ENCODE peak calls at places on chromosome 18, in seven cellular contexts. D is HCT116, I is H1, Z is endothelial cell of umbilical vein, F is breast epithelium, Q is sigmoid colon, K is GM23338. A is an unnamed sample.
A peak's percentile ranks its signal among the peaks of the same experiment; 100 is the strongest.

GRCh38 chr18:44870631-44871502 is 190.2 kb downstream of the SETBP1 start:
- DNase-seq in D (no peak), I (no peak), Q (no peak), Z (no peak), K (no peak), F (no peak), A (peak; percentile 62)

GRCh38 chr18:79413025-79413424 is 17.3 kb downstream of the NFATC1 start:
- DNase-seq in Z (peak; percentile 33), K (no peak), Q (no peak), D (no peak), F (no peak), I (no peak), A (no peak)

GRCh38 chr18:32339062-32339461 is 131.6 kb downstream of the GAREM1 start:
- DNase-seq in F (no peak), K (no peak), I (no peak), Z (no peak), Q (no peak), D (no peak), A (no peak)

GRCh38 chr18:36652503-36652902 is 176.3 kb downstream of the TPGS2 start:
- DNase-seq in I (no peak), K (no peak), Q (no peak), Z (no peak), D (no peak), F (no peak), A (no peak)

GRCh38 chr18:29879763-29880162 is 1162.8 kb downstream of the DSC3 start:
- DNase-seq in F (no peak), Q (no peak), K (peak; percentile 33), I (no peak), D (no peak), Z (no peak), A (no peak)

GRCh38 chr18:6382968-6383367 is 31.7 kb downstream of the L3MBTL4 start:
- DNase-seq in Z (no peak), Q (no peak), F (no peak), D (no peak), K (peak; percentile 54), I (no peak), A (no peak)

GRCh38 chr18:3213231-3214059 is 6.3 kb downstream of the MYOM1 start:
- DNase-seq in Z (peak; percentile 10), I (no peak), Q (no peak), K (no peak), D (no peak), F (no peak), A (no peak)

GRCh38 chr18:63160172-63160995 is 159.2 kb downstream of the BCL2 start:
- DNase-seq in K (no peak), Q (no peak), F (no peak), D (no peak), I (no peak), Z (no peak), A (no peak)

GRCh38 chr18:75164479-75164878 is 44.5 kb downstream of the PTGR3 start:
- DNase-seq in D (no peak), K (no peak), I (no peak), Q (no peak), Z (no peak), F (no peak), A (no peak)

GRCh38 chr18:7926526-7926925 is 359.4 kb downstream of the PTPRM start:
- DNase-seq in I (no peak), F (no peak), K (peak; percentile 74), D (peak; percentile 64), Q (no peak), Z (peak; percentile 51), A (peak; percentile 40)

GRCh38 chr18:28108801-28109200 is 68.1 kb downstream of the CDH2 start:
- DNase-seq in Q (no peak), F (no peak), D (no peak), Z (no peak), K (no peak), I (no peak), A (no peak)

GRCh38 chr18:6543330-6543908 is 128.7 kb upstream of the L3MBTL4 start:
- DNase-seq in Z (peak; percentile 60), I (no peak), K (peak; percentile 64), F (no peak), D (no peak), Q (no peak), A (no peak)

GRCh38 chr18:55096261-55097026 is 137.2 kb upstream of the CCDC68 start:
- DNase-seq in Q (no peak), K (peak; percentile 69), D (peak; percentile 32), Z (peak; percentile 64), F (no peak), I (no peak), A (no peak)

GRCh38 chr18:78906066-78906465 is 73.6 kb upstream of the SALL3 start:
- DNase-seq in D (no peak), Q (no peak), K (no peak), F (no peak), Z (no peak), I (peak; percentile 30), A (no peak)

GRCh38 chr18:62420513-62421209 is 95.6 kb downstream of the TNFRSF11A start:
- DNase-seq in D (no peak), Z (peak; percentile 92), Q (no peak), K (no peak), I (no peak), F (no peak), A (peak; percentile 36)

GRCh38 chr18:7789853-7790552 is 222.9 kb downstream of the PTPRM start:
- DNase-seq in D (peak; percentile 29), K (peak; percentile 92), I (no peak), F (no peak), Z (peak; percentile 59), Q (no peak), A (peak; percentile 33)

GRCh38 chr18:61597321-61597720 is 264.1 kb downstream of the CDH20 start:
- DNase-seq in F (no peak), I (no peak), Z (no peak), D (no peak), Q (no peak), K (no peak), A (no peak)

GRCh38 chr18:42839408-42839807 is 276.1 kb downstream of the RIT2 start:
- DNase-seq in I (no peak), F (no peak), Z (no peak), K (no peak), Q (no peak), D (no peak), A (no peak)

DNA sequence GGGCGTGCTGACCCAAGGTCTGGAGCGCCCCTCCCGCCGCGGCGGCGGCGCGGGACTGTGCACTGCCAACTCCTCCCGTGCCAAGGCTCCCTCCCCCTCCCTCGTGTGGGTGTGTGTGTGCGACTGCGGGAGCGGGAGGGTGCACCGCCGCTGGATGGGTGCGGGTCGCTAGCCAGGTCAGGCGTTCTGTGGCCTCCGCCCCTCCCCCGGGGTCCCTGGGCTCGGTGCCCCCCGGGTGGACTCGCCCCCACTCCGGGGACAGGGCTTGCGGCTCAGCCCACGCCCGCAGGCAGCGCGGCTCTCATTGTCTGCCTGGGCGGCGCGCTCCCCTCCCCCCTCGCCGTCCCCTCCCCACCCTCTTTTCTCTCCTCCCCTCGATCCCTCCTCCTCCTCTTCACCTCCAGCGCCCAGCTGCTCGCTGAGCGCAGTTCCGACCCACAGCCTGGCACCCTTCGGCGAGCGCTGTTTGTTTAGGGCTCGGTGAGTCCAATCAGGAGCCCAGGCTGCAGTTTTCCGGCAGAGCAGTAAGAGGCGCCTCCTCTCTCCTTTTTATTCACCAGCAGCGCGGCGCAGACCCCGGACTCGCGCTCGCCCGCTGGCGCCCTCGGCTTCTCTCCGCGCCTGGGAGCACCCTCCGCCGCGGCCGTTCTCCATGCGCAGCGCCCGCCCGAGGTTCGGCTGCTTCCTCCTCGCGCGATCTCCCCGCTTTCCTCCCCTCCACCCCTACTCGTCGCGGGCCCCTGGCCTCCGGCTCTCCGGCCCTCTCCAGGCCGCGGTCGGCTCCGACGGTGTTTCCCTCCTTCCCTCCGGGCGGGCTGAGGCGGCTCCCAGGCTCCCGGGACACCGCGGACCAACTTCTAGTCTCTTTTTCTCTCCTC is at the start of gene GATA6:
- DNase-seq in Q (peak; percentile 89), I (peak; percentile 87), D (peak; percentile 85), Z (peak; percentile 95), F (no peak), K (peak; percentile 88), A (peak; percentile 95)
- TF ChIP-seq POLR2AphosphoS5 in Q (peak; percentile 53), I (no peak), D (peak; percentile 45), Z (peak; percentile 88), F (peak; percentile 35), K (no peak), A (peak; percentile 94)

GRCh38 chr18:12689256-12689655 is 13.3 kb downstream of the CEP76 start:
- DNase-seq in Z (no peak), Q (no peak), D (no peak), K (no peak), I (no peak), F (no peak), A (no peak)

GRCh38 chr18:12691021-12691420 is 11.5 kb downstream of the CEP76 start:
- DNase-seq in D (no peak), Z (no peak), K (no peak), I (no peak), Q (no peak), F (no peak), A (no peak)

DNA sequence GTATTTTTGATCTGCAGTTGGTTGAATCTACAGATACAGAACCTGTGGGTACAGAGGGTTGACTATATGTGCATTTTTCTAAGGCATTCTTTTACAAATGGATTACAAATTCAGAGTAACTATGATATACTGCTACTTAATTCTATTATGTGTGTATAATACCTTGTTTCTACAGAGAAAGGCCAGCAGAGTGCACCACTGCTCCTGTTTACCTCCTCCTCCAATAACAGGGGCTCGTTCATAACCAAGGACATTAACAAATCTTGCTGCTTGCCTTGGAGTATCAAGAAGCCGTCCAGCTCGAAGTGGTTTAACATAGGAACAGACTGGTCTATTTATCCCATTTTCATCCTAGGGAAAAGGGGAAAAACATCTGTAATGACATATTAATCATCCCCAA is 16.4 kb downstream of the CEP76 start:
- DNase-seq in F (no peak), K (peak; percentile 11), Z (peak; percentile 38), D (peak; percentile 22), Q (no peak), I (no peak), A (no peak)
- TF ChIP-seq CTCF in F (no peak), K (no peak), Z (no peak), D (peak; percentile 43), Q (no peak), I (no peak), A (no peak)

DNA sequence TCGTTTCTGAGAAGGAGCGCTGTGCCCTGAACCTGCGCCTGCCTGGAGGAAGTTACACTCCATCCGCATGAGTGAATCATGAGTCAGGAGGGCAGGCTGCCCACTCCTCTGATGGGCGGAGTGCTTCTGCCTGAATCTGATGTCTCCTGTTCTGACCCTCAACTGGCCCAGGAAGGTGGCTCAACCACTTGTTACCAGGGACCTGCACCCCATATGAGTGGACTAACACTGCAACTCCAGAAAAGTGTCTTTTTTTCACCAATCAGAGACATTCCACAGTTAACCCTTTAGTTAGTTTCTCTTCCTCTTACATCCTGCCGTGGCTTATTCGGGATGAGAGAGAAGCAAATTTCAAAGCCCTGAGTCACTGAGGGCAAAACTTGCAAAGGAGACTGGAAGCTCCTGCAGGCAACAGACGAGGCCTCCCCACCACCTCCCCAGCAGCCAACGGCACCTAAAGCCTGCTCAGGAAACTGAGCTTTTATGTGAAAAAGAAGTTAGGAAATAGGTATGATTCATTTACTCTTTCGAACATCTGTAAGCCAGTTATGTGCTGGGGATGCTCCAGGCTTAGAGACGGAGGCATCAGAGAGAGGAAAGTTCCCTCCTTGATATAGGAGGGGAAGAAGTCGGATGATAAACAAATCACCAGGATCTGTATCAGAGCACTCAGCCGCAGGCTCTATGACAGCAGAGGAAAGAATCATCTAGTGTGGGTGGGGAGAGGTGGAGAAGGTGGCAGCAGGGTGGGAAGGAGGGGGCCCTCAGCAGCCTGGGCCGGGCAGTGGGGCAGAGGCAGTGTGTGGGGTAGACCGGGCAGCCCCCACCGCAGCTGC is 31.0 kb downstream of the MBP start:
- DNase-seq in Z (peak; percentile 91), I (peak; percentile 45), D (peak; percentile 89), K (peak; percentile 38), F (no peak), Q (peak; percentile 93), A (peak; percentile 76)
- H3K4me1 ChIP-seq in Z (peaks cover 45% of the 10 kb centered on the region), I (peaks cover 11% of the 10 kb centered on the region), D (peaks cover 73% of the 10 kb centered on the region), K (peaks cover 41% of the 10 kb centered on the region), F (peaks cover 9% of the 10 kb centered on the region), Q (peaks cover 50% of the 10 kb centered on the region), A (peaks cover 79% of the 10 kb centered on the region)

GRCh38 chr18:65897292-65897691 is 146.5 kb downstream of the CDH7 start:
- DNase-seq in I (no peak), D (no peak), Z (no peak), F (no peak), Q (no peak), K (no peak), A (no peak)
- TF ChIP-seq POLR2AphosphoS5 in I (no peak), D (no peak), Z (no peak), F (no peak), Q (no peak), K (no peak), A (no peak)

A was measured in stomach.